ENCODE peak calls at places on chromosome 15, in six cellular contexts. C is tibial artery, Y is PC-9, B is left ventricle myocardium inferior, X is aorta, F is uterus. I is an unnamed sample. For H3K36me3, the result is how much of the 10 kb centered on the place peaks cover.

GRCh38 chr15:83571820-83572707 is 81.9 kb upstream of the ADAMTSL3 start:
- DNase-seq in F (no peak), B (no peak), Y (no peak), C (no peak), X (no peak), I (no peak)

GRCh38 chr15:45203182-45203581 is 15.4 kb upstream of the SHF start:
- DNase-seq in X (no peak), B (no peak), Y (no peak), C (no peak), F (no peak), I (no peak)

GRCh38 chr15:83486363-83486762 is 39.2 kb downstream of the SH3GL3 start:
- DNase-seq in B (no peak), X (no peak), C (no peak), Y (no peak), F (no peak), I (no peak)

GRCh38 chr15:33112541-33113105 is 81.9 kb downstream of the FMN1 start:
- DNase-seq in C (no peak), F (no peak), X (no peak), B (no peak), Y (no peak), I (no peak)

GRCh38 chr15:98612490-98613110 is 35.7 kb upstream of the IGF1R start:
- DNase-seq in F (no peak), B (no peak), Y (no peak), X (no peak), C (no peak), I (no peak)

GRCh38 chr15:83323296-83323711 is 38.8 kb upstream of the BNC1 start:
- DNase-seq in B (no peak), C (no peak), F (no peak), X (no peak), Y (no peak), I (no peak)

GRCh38 chr15:46413799-46414198 is 779.0 kb downstream of the SQOR start:
- DNase-seq in C (no peak), Y (no peak), F (no peak), X (no peak), B (no peak), I (no peak)

GRCh38 chr15:72389231-72389630 is 8.9 kb upstream of the TMEM202 start:
- DNase-seq in B (no peak), C (no peak), X (no peak), F (no peak), Y (no peak), I (no peak)

GRCh38 chr15:25242957-25243799 is 195.6 kb downstream of the UBE3A start:
- DNase-seq in C (peak), Y (no peak), B (peak), F (peak), X (peak), I (peak)

GRCh38 chr15:45827275-45827674 is 192.4 kb downstream of the SQOR start:
- DNase-seq in X (no peak), C (no peak), Y (no peak), F (no peak), B (no peak), I (no peak)

GRCh38 chr15:59369597-59369996 is 3.1 kb downstream of the MYO1E start:
- DNase-seq in X (no peak), F (no peak), B (no peak), Y (no peak), C (no peak), I (no peak)

GRCh38 chr15:92343869-92344643 is 49.6 kb upstream of the ST8SIA2 start:
- DNase-seq in F (no peak), B (peak), X (no peak), C (no peak), Y (no peak), I (no peak)

GRCh38 chr15:83498801-83499200 is 51.7 kb downstream of the SH3GL3 start:
- DNase-seq in C (no peak), X (no peak), B (no peak), Y (no peak), F (no peak), I (no peak)

GRCh38 chr15:58852347-58852746 is 81.1 kb downstream of the SLTM start:
- DNase-seq in B (no peak), C (no peak), F (no peak), X (no peak), Y (no peak), I (no peak)

GRCh38 chr15:57218826-57219576 is 157.3 kb upstream of the CGNL1 start:
- DNase-seq in Y (no peak), F (no peak), C (no peak), X (no peak), B (no peak), I (no peak)

GRCh38 chr15:41861736-41862356 is 23.2 kb downstream of the PLA2G4B start:
- DNase-seq in F (no peak), Y (no peak), X (no peak), C (no peak), B (no peak), I (no peak)

GRCh38 chr15:63583027-63583426 is 14.2 kb upstream of the FBXL22 start:
- DNase-seq in Y (no peak), X (no peak), F (no peak), B (no peak), C (no peak), I (no peak)

GRCh38 chr15:63588826-63589225 is 8.4 kb upstream of the FBXL22 start:
- DNase-seq in X (no peak), F (no peak), Y (no peak), C (no peak), B (no peak), I (no peak)

GRCh38 chr15:63582179-63582578 is 15.0 kb upstream of the FBXL22 start:
- DNase-seq in Y (no peak), B (no peak), F (no peak), X (no peak), C (no peak), I (no peak)

GRCh38 chr15:63586790-63587189 is 10.4 kb upstream of the FBXL22 start:
- DNase-seq in X (no peak), C (no peak), F (no peak), Y (no peak), B (no peak), I (no peak)

GRCh38 chr15:63587527-63587926 is 9.7 kb upstream of the FBXL22 start:
- DNase-seq in X (no peak), B (no peak), C (no peak), Y (no peak), F (no peak), I (no peak)
- H3K36me3 ChIP-seq in X (under half), B (half or more), C (half or more), Y (under half), F (under half), I (under half)

GRCh38 chr15:66706840-66707239 is 4.8 kb downstream of the SMAD6 start:
- DNase-seq in C (no peak), Y (no peak), B (no peak), F (no peak), X (no peak), I (no peak)

GRCh38 chr15:66704783-66705113 is 2.7 kb downstream of the SMAD6 start:
- DNase-seq in C (no peak), Y (peak), F (no peak), B (no peak), X (no peak), I (no peak)

GRCh38 chr15:66705277-66705927 is 3.4 kb downstream of the SMAD6 start:
- DNase-seq in Y (no peak), X (no peak), C (no peak), B (no peak), F (no peak), I (no peak)

GRCh38 chr15:66707310-66708160 is 5.5 kb downstream of the SMAD6 start:
- DNase-seq in Y (no peak), B (peak), X (no peak), F (peak), C (peak), I (no peak)

GRCh38 chr15:66706225-66706732 is 4.2 kb downstream of the SMAD6 start:
- DNase-seq in F (no peak), B (peak), X (peak), C (peak), Y (no peak), I (no peak)
- H3K4me3 ChIP-seq in F (no peak), B (peak), X (peak), C (peak), Y (no peak), I (peak)

GRCh38 chr15:69424001-69424400 is 9.9 kb downstream of the KIF23 start:
- DNase-seq in B (no peak), F (no peak), Y (no peak), X (no peak), C (no peak), I (no peak)

GRCh38 chr15:69417581-69417980 is 3.4 kb downstream of the KIF23 start:
- DNase-seq in B (no peak), F (no peak), Y (no peak), C (no peak), X (no peak), I (no peak)

GRCh38 chr15:69424748-69425413 is 10.7 kb downstream of the KIF23 start:
- DNase-seq in B (no peak), Y (no peak), C (no peak), X (no peak), F (no peak), I (no peak)

GRCh38 chr15:69422336-69422895 is 8.3 kb downstream of the KIF23 start:
- DNase-seq in X (no peak), B (no peak), F (no peak), Y (no peak), C (no peak), I (no peak)

DNA sequence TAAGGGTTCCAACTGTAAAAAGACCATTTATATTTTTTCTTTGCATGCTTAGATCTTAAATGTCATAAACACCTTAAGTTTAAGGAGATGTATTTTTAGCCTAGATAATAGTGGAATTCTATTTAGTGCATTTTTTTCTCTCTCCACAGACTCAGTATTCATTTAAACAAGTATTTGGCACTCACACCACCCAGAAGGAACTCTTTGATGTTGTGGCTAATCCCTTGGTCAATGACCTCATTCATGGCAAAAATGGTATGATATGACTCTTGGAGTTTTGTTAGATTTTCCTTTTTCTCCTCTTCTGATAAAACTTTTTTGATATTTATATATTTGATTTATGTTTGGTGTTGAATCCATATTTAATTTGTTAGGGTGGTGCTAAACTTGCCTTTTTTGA is 7.3 kb downstream of the KIF23 start:
- DNase-seq in F (no peak), C (no peak), B (no peak), Y (no peak), X (no peak), I (no peak)
- H3K27ac ChIP-seq in F (no peak), C (no peak), B (no peak), Y (no peak), X (no peak), I (no peak)

DNA sequence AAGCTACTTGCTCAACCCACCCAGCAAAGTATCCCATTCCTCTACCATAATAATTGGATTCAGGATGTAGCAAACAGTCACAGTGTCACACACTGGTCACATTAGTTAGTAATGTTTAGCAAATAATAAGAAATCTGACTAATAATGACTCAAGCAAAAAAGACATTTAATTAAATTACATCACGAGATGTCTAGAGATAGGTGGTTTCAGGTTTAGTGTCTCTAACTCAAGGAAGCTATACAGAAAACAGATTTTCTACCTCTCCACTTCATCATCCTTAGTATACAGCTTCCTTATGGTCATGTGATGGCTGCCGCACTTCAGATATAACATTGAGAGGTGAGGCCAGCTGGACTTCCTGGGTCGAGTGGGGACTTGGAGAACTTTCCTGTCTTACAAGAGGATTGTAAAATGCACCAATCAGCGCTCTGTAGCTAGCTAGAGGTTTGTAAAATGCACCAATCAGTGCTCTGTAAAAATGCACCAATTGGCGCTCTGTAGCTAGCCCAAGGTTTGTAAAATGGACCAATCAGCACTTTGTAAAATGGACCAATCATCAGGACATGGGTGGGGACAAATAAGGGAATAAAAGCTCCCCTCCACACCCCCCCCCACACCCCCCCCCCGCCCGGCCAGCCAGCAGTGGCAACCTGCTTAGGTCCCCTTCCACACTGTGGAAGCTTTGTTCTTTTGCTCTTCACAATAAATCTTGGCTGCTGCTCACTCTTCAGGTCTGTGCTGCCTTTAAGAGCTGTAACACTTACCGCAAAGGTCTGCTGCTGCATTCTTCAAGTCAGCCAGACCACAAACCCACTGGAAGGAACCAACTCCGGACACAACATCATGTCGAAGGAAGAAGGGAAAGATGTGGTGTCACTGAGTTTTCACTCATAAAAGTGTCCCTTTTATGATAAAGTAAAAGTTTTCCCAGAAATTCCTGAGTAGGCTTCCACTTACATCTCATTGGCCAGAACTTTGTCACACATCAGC is 24.9 kb upstream of the ARPIN start:
- DNase-seq in Y (no peak), F (no peak), C (no peak), B (no peak), X (no peak), I (no peak)
- H3K36me3 ChIP-seq in Y (under half), F (under half), C (under half), B (under half), X (under half), I (under half)

GRCh38 chr15:101611007-101611406 is 41.2 kb downstream of the TM2D3 start:
- DNase-seq in B (no peak), X (no peak), Y (no peak), C (no peak), F (no peak), I (no peak)
- H3K4me3 ChIP-seq in B (no peak), X (no peak), Y (no peak), C (no peak), F (no peak), I (no peak)

GRCh38 chr15:96125681-96126080 is 204.8 kb upstream of the NR2F2 start:
- DNase-seq in B (no peak), F (no peak), Y (no peak), C (no peak), X (no peak), I (no peak)
- H3K27ac ChIP-seq in B (no peak), F (no peak), Y (no peak), C (no peak), X (no peak), I (no peak)

DNA sequence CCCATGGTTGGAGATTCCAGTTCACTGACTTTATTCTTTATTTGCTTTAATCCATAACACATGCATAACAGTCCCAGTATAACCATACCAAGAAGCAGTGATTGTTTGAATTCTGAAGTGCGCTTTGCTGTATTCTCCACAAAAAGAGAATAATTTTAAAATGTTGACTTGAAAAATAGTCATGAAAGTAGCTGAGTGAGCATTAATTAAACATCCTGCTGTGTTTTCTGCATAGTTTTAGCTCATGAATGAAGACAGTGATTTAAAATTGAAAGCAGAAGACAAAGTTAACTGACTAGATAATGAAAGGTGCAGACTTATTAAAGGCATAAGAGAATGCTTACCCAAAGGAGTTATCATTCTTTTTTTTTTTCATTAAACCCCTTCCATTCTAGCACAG is 143.5 kb downstream of the GABRG3 start:
- DNase-seq in F (no peak), B (no peak), X (no peak), C (no peak), Y (no peak), I (no peak)
- H3K36me3 ChIP-seq in F (under half), B (under half), X (under half), C (under half), Y (under half), I (under half)

DNA sequence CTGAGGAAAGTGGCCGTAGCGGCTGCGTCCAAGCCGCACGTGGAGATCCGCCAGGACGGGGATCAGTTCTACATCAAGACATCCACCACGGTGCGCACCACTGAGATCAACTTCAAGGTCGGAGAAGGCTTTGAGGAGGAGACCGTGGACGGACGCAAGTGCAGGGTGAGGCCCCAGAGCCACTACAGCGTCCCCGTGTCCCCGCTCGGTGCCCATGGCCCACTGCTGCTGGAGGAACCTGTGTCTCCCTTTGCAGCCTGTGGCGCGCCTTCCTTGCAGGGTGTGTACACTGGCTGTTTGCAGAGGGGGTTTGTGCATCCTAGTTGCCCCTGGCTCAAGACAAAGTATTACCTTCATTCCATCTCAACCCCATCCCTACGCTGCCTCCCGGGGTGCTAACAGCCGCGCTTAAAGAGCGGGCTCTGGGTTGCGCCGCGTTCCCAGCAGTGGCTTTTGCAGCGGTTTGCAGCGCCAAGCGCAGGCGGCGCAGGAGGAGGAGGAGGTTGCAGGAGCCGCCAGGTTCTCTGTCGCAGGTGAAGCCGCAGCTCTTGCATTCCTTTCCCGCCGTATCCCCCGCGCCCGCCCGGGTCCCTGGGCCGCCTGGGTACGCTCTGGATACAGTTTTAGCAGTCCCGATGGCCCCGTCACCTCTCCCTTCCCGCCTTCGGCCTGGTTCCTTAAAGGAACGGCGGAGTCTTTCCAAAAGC is 1.1 kb downstream of the CRABP1 start:
- DNase-seq in C (no peak), X (no peak), B (no peak), Y (no peak), F (no peak), I (no peak)
- H3K4me3 ChIP-seq in C (no peak), X (no peak), B (peak), Y (no peak), F (no peak), I (no peak)

GRCh38 chr15:86550075-86550474 is 470.4 kb downstream of the AGBL1 start:
- DNase-seq in F (no peak), Y (no peak), C (no peak), B (no peak), X (no peak), I (no peak)
- H3K27ac ChIP-seq in F (no peak), Y (no peak), C (no peak), B (no peak), X (no peak), I (no peak)

GRCh38 chr15:43484455-43484854 is 8.5 kb downstream of the TP53BP1 start:
- DNase-seq in C (no peak), B (no peak), F (no peak), Y (no peak), X (no peak), I (no peak)
- H3K36me3 ChIP-seq in C (under half), B (half or more), F (under half), Y (under half), X (under half), I (under half)